ENCODE peak calls at places on chromosomes 2 and 18, in eight cellular contexts. D is Right ventricle myocardium inferior; Y is RKO; Z is endothelial cell; T is Peyer's patch; A is stimulated activated CD4-positive, alpha-beta T cell treated with anti-CD3 and anti-CD28 coated beads, Interleukin-4, amount 100 ng/mL, for 48 hours; L is NCI-H774; G is endodermal cell. I is an unnamed sample.

GRCh38 chr2:99554238-99554637 is 64.4 kb upstream of the REV1 start:
- DNase-seq in Y (no peak), L (peak), Z (peak), G (peak), D (no peak), T (no peak), A (no peak), I (peak)

GRCh38 chr2:218129756-218130155 is 3.9 kb downstream of the CXCR2 start:
- DNase-seq in G (no peak), T (no peak), D (no peak), Y (peak), A (no peak), Z (no peak), L (no peak), I (no peak)

GRCh38 chr18:24792164-24792563 is 331.7 kb downstream of the HRH4 start:
- DNase-seq in A (no peak), L (no peak), G (no peak), T (no peak), D (no peak), Y (no peak), Z (no peak), I (no peak)

GRCh38 chr2:6880200-6880733 is 2.7 kb downstream of the RSAD2 start:
- DNase-seq in D (no peak), L (no peak), A (no peak), Y (no peak), T (no peak), G (no peak), Z (no peak), I (no peak)

GRCh38 chr2:238927746-238928519 is 80.0 kb downstream of the TWIST2 start:
- DNase-seq in Z (no peak), A (no peak), T (no peak), G (peak), Y (no peak), D (peak), L (no peak), I (peak)

GRCh38 chr2:9174771-9175441 is 31.7 kb upstream of the ASAP2 start:
- DNase-seq in G (peak), A (no peak), L (no peak), T (no peak), Y (peak), D (no peak), Z (no peak), I (peak)

GRCh38 chr18:23822590-23823385 is 133.5 kb downstream of the LAMA3 start:
- DNase-seq in T (no peak), A (no peak), Y (peak), D (no peak), Z (no peak), L (no peak), G (peak), I (no peak)

GRCh38 chr2:240968731-240969624 is 29.4 kb upstream of the SNED1 start:
- DNase-seq in L (no peak), G (peak), A (no peak), Y (no peak), T (no peak), D (peak), Z (no peak), I (peak)

GRCh38 chr2:68888038-68888704 is 17.0 kb upstream of the BMP10 start:
- DNase-seq in L (no peak), G (no peak), Y (no peak), Z (no peak), T (no peak), A (no peak), D (no peak), I (no peak)

GRCh38 chr18:79393181-79393598 is 2.5 kb upstream of the NFATC1 start:
- DNase-seq in L (no peak), G (peak), D (peak), Y (no peak), T (peak), Z (peak), A (no peak), I (no peak)

GRCh38 chr18:36350211-36350610 is 52.7 kb downstream of the FHOD3 start:
- DNase-seq in Y (no peak), L (no peak), A (no peak), Z (no peak), G (no peak), T (no peak), D (no peak), I (no peak)

GRCh38 chr2:72143441-72144356 is 4.0 kb downstream of the CYP26B1 start:
- DNase-seq in T (peak), A (no peak), G (peak), Y (no peak), D (peak), L (no peak), Z (no peak), I (peak)

GRCh38 chr2:150169230-150169629 is 318.2 kb downstream of the RND3 start:
- DNase-seq in Z (no peak), T (no peak), G (no peak), Y (no peak), D (peak), A (no peak), L (no peak), I (peak)

GRCh38 chr18:45084207-45084606 is 403.5 kb downstream of the SETBP1 start:
- DNase-seq in G (no peak), Z (no peak), D (no peak), A (no peak), L (no peak), Y (no peak), T (no peak), I (no peak)

GRCh38 chr2:38509322-38509946 is 93.3 kb downstream of the HNRNPLL start:
- DNase-seq in Z (no peak), D (no peak), T (no peak), G (no peak), A (no peak), L (no peak), Y (no peak), I (no peak)

GRCh38 chr18:36583155-36583745 is 245.6 kb downstream of the TPGS2 start:
- DNase-seq in Y (no peak), T (no peak), Z (peak), A (no peak), D (no peak), G (peak), L (no peak), I (no peak)

GRCh38 chr2:61855178-61855523 is 1.3 kb upstream of the FAM161A start:
- DNase-seq in A (no peak), D (no peak), T (no peak), G (peak), L (peak), Y (peak), Z (peak), I (peak)

GRCh38 chr2:42274872-42275271 is 86.1 kb downstream of the COX7A2L start:
- DNase-seq in G (no peak), T (no peak), D (no peak), L (no peak), Z (no peak), Y (peak), A (no peak), I (no peak)

GRCh38 chr18:59921384-59921891 is 21.6 kb downstream of the PMAIP1 start:
- DNase-seq in T (peak), Y (no peak), L (no peak), G (no peak), Z (no peak), A (peak), D (no peak), I (no peak)

GRCh38 chr2:128599700-128600099 is 281.0 kb upstream of the HS6ST1 start:
- DNase-seq in D (no peak), L (no peak), T (no peak), Y (no peak), A (no peak), G (no peak), Z (no peak), I (no peak)

GRCh38 chr2:28670882-28671281 is 80.7 kb upstream of the PPP1CB start:
- DNase-seq in A (no peak), Y (no peak), D (no peak), L (no peak), G (no peak), T (no peak), Z (no peak), I (no peak)

GRCh38 chr2:137910641-137911040 is 53.6 kb upstream of the HNMT start:
- DNase-seq in L (no peak), T (no peak), G (no peak), Y (peak), D (no peak), Z (no peak), A (no peak), I (no peak)

GRCh38 chr2:201837824-201838340 is 31.5 kb downstream of the CDK15 start:
- DNase-seq in G (no peak), Z (no peak), T (no peak), A (no peak), L (no peak), Y (no peak), D (no peak), I (no peak)

GRCh38 chr2:164816046-164816445 is 25.6 kb downstream of the COBLL1 start:
- DNase-seq in L (no peak), Y (no peak), T (no peak), Z (no peak), D (no peak), G (no peak), A (no peak), I (no peak)

GRCh38 chr2:12155308-12156061 is 409.1 kb downstream of the LPIN1 start:
- DNase-seq in A (no peak), G (no peak), L (no peak), D (no peak), Y (no peak), T (no peak), Z (no peak), I (no peak)

GRCh38 chr2:143473206-143473605 is 344.0 kb downstream of the ARHGAP15 start:
- DNase-seq in A (no peak), G (no peak), T (no peak), Y (no peak), D (no peak), Z (no peak), L (no peak), I (no peak)

GRCh38 chr2:145006957-145007672 is 487.2 kb upstream of the ZEB2 start:
- DNase-seq in D (peak), L (no peak), T (no peak), G (no peak), Y (no peak), A (no peak), Z (no peak), I (peak)

GRCh38 chr2:147374410-147374811 is 470.4 kb upstream of the ACVR2A start:
- DNase-seq in Y (no peak), D (no peak), T (no peak), Z (no peak), A (no peak), L (no peak), G (no peak), I (no peak)

GRCh38 chr2:22281033-22281432 is 1103.9 kb upstream of the KLHL29 start:
- DNase-seq in A (no peak), G (no peak), T (no peak), Y (peak), L (no peak), Z (no peak), D (no peak), I (no peak)

GRCh38 chr18:23721711-23722479 is 32.6 kb downstream of the LAMA3 start:
- DNase-seq in Z (no peak), G (peak), Y (no peak), A (no peak), L (no peak), T (no peak), D (no peak), I (no peak)

GRCh38 chr18:22613788-22614187 is 196.1 kb upstream of the CTAGE1 start:
- DNase-seq in Z (no peak), D (no peak), T (no peak), G (no peak), L (no peak), A (no peak), Y (no peak), I (no peak)

GRCh38 chr2:29110916-29111315 is 4.3 kb upstream of the CLIP4 start:
- DNase-seq in A (no peak), L (no peak), D (no peak), G (no peak), Z (no peak), T (no peak), Y (no peak), I (no peak)

I was measured in body of pancreas.